ENCODE peak calls at places on chromosomes 2 and 18, in ten cellular contexts. One of them, this sample, is unnamed.

GRCh38 chr2:69770193-69770702 is 28.3 kb downstream of the ANXA4 start:
- DNase-seq in H4: peak; percentile 91
- DNase-seq in Calu3: peak; percentile 63
- DNase-seq in NCI-H1092 treated with DMSO at 0.1 percent for 48 hours: no peak
- DNase-seq in astrocyte of the spinal cord: peak; percentile 85
- DNase-seq in WTC11: no peak
- DNase-seq in stimulated activated naive CD8-positive, alpha-beta T cell treated with anti-CD3 and anti-CD28 coated beads, Interleukin-15, Interleukin-2, amounts not matched to agents 100 U/mL and 50 U/mL, for 24 hours: peak; percentile 33
- DNase-seq in NB4: peak; percentile 75
- DNase-seq in stimulated activated CD4-positive, alpha-beta T cell treated with anti-CD3 and anti-CD28 coated beads, Interleukin-4, amount 100 ng/mL, for 24 hours: peak; percentile 23
- DNase-seq in non-pigmented ciliary epithelial cell: no peak
- DNase-seq in this sample: no peak

GRCh38 chr2:229206548-229206947 is 64.5 kb downstream of the PID1 start:
- DNase-seq in H4: no peak
- DNase-seq in Calu3: no peak
- DNase-seq in NCI-H1092 treated with DMSO at 0.1 percent for 48 hours: peak; percentile 10
- DNase-seq in astrocyte of the spinal cord: no peak
- DNase-seq in WTC11: no peak
- DNase-seq in stimulated activated naive CD8-positive, alpha-beta T cell treated with anti-CD3 and anti-CD28 coated beads, Interleukin-15, Interleukin-2, amounts not matched to agents 100 U/mL and 50 U/mL, for 24 hours: no peak
- DNase-seq in NB4: no peak
- DNase-seq in stimulated activated CD4-positive, alpha-beta T cell treated with anti-CD3 and anti-CD28 coated beads, Interleukin-4, amount 100 ng/mL, for 24 hours: no peak
- DNase-seq in non-pigmented ciliary epithelial cell: no peak
- DNase-seq in this sample: no peak

GRCh38 chr2:44932564-44933392 is 8.7 kb upstream of the SIX3 start:
- DNase-seq in H4: no peak
- DNase-seq in Calu3: no peak
- DNase-seq in NCI-H1092 treated with DMSO at 0.1 percent for 48 hours: no peak
- DNase-seq in astrocyte of the spinal cord: no peak
- DNase-seq in WTC11: peak; percentile 54
- DNase-seq in stimulated activated naive CD8-positive, alpha-beta T cell treated with anti-CD3 and anti-CD28 coated beads, Interleukin-15, Interleukin-2, amounts not matched to agents 100 U/mL and 50 U/mL, for 24 hours: no peak
- DNase-seq in NB4: no peak
- DNase-seq in stimulated activated CD4-positive, alpha-beta T cell treated with anti-CD3 and anti-CD28 coated beads, Interleukin-4, amount 100 ng/mL, for 24 hours: no peak
- DNase-seq in non-pigmented ciliary epithelial cell: no peak
- DNase-seq in this sample: peak; percentile 84

GRCh38 chr2:46167406-46167805 is 129.8 kb upstream of the EPAS1 start:
- DNase-seq in H4: no peak
- DNase-seq in Calu3: no peak
- DNase-seq in NCI-H1092 treated with DMSO at 0.1 percent for 48 hours: no peak
- DNase-seq in astrocyte of the spinal cord: no peak
- DNase-seq in WTC11: no peak
- DNase-seq in stimulated activated naive CD8-positive, alpha-beta T cell treated with anti-CD3 and anti-CD28 coated beads, Interleukin-15, Interleukin-2, amounts not matched to agents 100 U/mL and 50 U/mL, for 24 hours: no peak
- DNase-seq in NB4: no peak
- DNase-seq in stimulated activated CD4-positive, alpha-beta T cell treated with anti-CD3 and anti-CD28 coated beads, Interleukin-4, amount 100 ng/mL, for 24 hours: no peak
- DNase-seq in non-pigmented ciliary epithelial cell: no peak
- DNase-seq in this sample: no peak

GRCh38 chr2:238942941-238943715 is 95.2 kb downstream of the TWIST2 start:
- DNase-seq in H4: no peak
- DNase-seq in Calu3: no peak
- DNase-seq in NCI-H1092 treated with DMSO at 0.1 percent for 48 hours: no peak
- DNase-seq in astrocyte of the spinal cord: peak; percentile 31
- DNase-seq in WTC11: no peak
- DNase-seq in stimulated activated naive CD8-positive, alpha-beta T cell treated with anti-CD3 and anti-CD28 coated beads, Interleukin-15, Interleukin-2, amounts not matched to agents 100 U/mL and 50 U/mL, for 24 hours: no peak
- DNase-seq in NB4: no peak
- DNase-seq in stimulated activated CD4-positive, alpha-beta T cell treated with anti-CD3 and anti-CD28 coated beads, Interleukin-4, amount 100 ng/mL, for 24 hours: no peak
- DNase-seq in non-pigmented ciliary epithelial cell: no peak
- DNase-seq in this sample: no peak

GRCh38 chr2:54347622-54348021 is 91.6 kb upstream of the TSPYL6 start:
- DNase-seq in H4: no peak
- DNase-seq in Calu3: no peak
- DNase-seq in NCI-H1092 treated with DMSO at 0.1 percent for 48 hours: no peak
- DNase-seq in astrocyte of the spinal cord: no peak
- DNase-seq in WTC11: peak; percentile 18
- DNase-seq in stimulated activated naive CD8-positive, alpha-beta T cell treated with anti-CD3 and anti-CD28 coated beads, Interleukin-15, Interleukin-2, amounts not matched to agents 100 U/mL and 50 U/mL, for 24 hours: no peak
- DNase-seq in NB4: no peak
- DNase-seq in stimulated activated CD4-positive, alpha-beta T cell treated with anti-CD3 and anti-CD28 coated beads, Interleukin-4, amount 100 ng/mL, for 24 hours: no peak
- DNase-seq in non-pigmented ciliary epithelial cell: no peak
- DNase-seq in this sample: no peak

GRCh38 chr2:144331652-144332355 is 188.1 kb downstream of the ZEB2 start:
- DNase-seq in H4: peak; percentile 58
- DNase-seq in Calu3: no peak
- DNase-seq in NCI-H1092 treated with DMSO at 0.1 percent for 48 hours: peak; percentile 61
- DNase-seq in astrocyte of the spinal cord: no peak
- DNase-seq in WTC11: peak; percentile 51
- DNase-seq in stimulated activated naive CD8-positive, alpha-beta T cell treated with anti-CD3 and anti-CD28 coated beads, Interleukin-15, Interleukin-2, amounts not matched to agents 100 U/mL and 50 U/mL, for 24 hours: no peak
- DNase-seq in NB4: no peak
- DNase-seq in stimulated activated CD4-positive, alpha-beta T cell treated with anti-CD3 and anti-CD28 coated beads, Interleukin-4, amount 100 ng/mL, for 24 hours: no peak
- DNase-seq in non-pigmented ciliary epithelial cell: no peak
- DNase-seq in this sample: no peak

GRCh38 chr18:76524900-76525698 is 30.1 kb upstream of the ZNF516 start:
- DNase-seq in H4: peak; percentile 61
- DNase-seq in Calu3: peak; percentile 53
- DNase-seq in NCI-H1092 treated with DMSO at 0.1 percent for 48 hours: peak; percentile 100
- DNase-seq in astrocyte of the spinal cord: peak; percentile 82
- DNase-seq in WTC11: no peak
- DNase-seq in stimulated activated naive CD8-positive, alpha-beta T cell treated with anti-CD3 and anti-CD28 coated beads, Interleukin-15, Interleukin-2, amounts not matched to agents 100 U/mL and 50 U/mL, for 24 hours: no peak
- DNase-seq in NB4: no peak
- DNase-seq in stimulated activated CD4-positive, alpha-beta T cell treated with anti-CD3 and anti-CD28 coated beads, Interleukin-4, amount 100 ng/mL, for 24 hours: no peak
- DNase-seq in non-pigmented ciliary epithelial cell: no peak
- DNase-seq in this sample: no peak

GRCh38 chr2:205885492-205886099 is 200.4 kb downstream of the INO80D start:
- DNase-seq in H4: peak; percentile 80
- DNase-seq in Calu3: peak; percentile 91
- DNase-seq in NCI-H1092 treated with DMSO at 0.1 percent for 48 hours: no peak
- DNase-seq in astrocyte of the spinal cord: peak; percentile 72
- DNase-seq in WTC11: peak; percentile 96
- DNase-seq in stimulated activated naive CD8-positive, alpha-beta T cell treated with anti-CD3 and anti-CD28 coated beads, Interleukin-15, Interleukin-2, amounts not matched to agents 100 U/mL and 50 U/mL, for 24 hours: peak; percentile 84
- DNase-seq in NB4: peak; percentile 80
- DNase-seq in stimulated activated CD4-positive, alpha-beta T cell treated with anti-CD3 and anti-CD28 coated beads, Interleukin-4, amount 100 ng/mL, for 24 hours: peak; percentile 64
- DNase-seq in non-pigmented ciliary epithelial cell: peak; percentile 30
- DNase-seq in this sample: peak; percentile 98

GRCh38 chr2:160194351-160194750 is 5.7 kb downstream of the ITGB6 start:
- DNase-seq in H4: no peak
- DNase-seq in Calu3: no peak
- DNase-seq in NCI-H1092 treated with DMSO at 0.1 percent for 48 hours: no peak
- DNase-seq in astrocyte of the spinal cord: no peak
- DNase-seq in WTC11: no peak
- DNase-seq in stimulated activated naive CD8-positive, alpha-beta T cell treated with anti-CD3 and anti-CD28 coated beads, Interleukin-15, Interleukin-2, amounts not matched to agents 100 U/mL and 50 U/mL, for 24 hours: no peak
- DNase-seq in NB4: no peak
- DNase-seq in stimulated activated CD4-positive, alpha-beta T cell treated with anti-CD3 and anti-CD28 coated beads, Interleukin-4, amount 100 ng/mL, for 24 hours: no peak
- DNase-seq in non-pigmented ciliary epithelial cell: no peak
- DNase-seq in this sample: no peak

GRCh38 chr2:12861344-12861942 is 144.7 kb downstream of the TRIB2 start:
- DNase-seq in H4: no peak
- DNase-seq in Calu3: no peak
- DNase-seq in NCI-H1092 treated with DMSO at 0.1 percent for 48 hours: no peak
- DNase-seq in astrocyte of the spinal cord: no peak
- DNase-seq in WTC11: no peak
- DNase-seq in stimulated activated naive CD8-positive, alpha-beta T cell treated with anti-CD3 and anti-CD28 coated beads, Interleukin-15, Interleukin-2, amounts not matched to agents 100 U/mL and 50 U/mL, for 24 hours: no peak
- DNase-seq in NB4: peak; percentile 11
- DNase-seq in stimulated activated CD4-positive, alpha-beta T cell treated with anti-CD3 and anti-CD28 coated beads, Interleukin-4, amount 100 ng/mL, for 24 hours: no peak
- DNase-seq in non-pigmented ciliary epithelial cell: peak; percentile 37
- DNase-seq in this sample: no peak

GRCh38 chr2:1727796-1728474 is 16.4 kb downstream of the PXDN start:
- DNase-seq in H4: no peak
- DNase-seq in Calu3: no peak
- DNase-seq in NCI-H1092 treated with DMSO at 0.1 percent for 48 hours: peak; percentile 12
- DNase-seq in astrocyte of the spinal cord: no peak
- DNase-seq in WTC11: no peak
- DNase-seq in stimulated activated naive CD8-positive, alpha-beta T cell treated with anti-CD3 and anti-CD28 coated beads, Interleukin-15, Interleukin-2, amounts not matched to agents 100 U/mL and 50 U/mL, for 24 hours: no peak
- DNase-seq in NB4: no peak
- DNase-seq in stimulated activated CD4-positive, alpha-beta T cell treated with anti-CD3 and anti-CD28 coated beads, Interleukin-4, amount 100 ng/mL, for 24 hours: no peak
- DNase-seq in non-pigmented ciliary epithelial cell: no peak
- DNase-seq in this sample: peak; percentile 43

GRCh38 chr2:47541848-47542450 is 139.0 kb downstream of the MSH2 start:
- DNase-seq in H4: peak; percentile 60
- DNase-seq in Calu3: no peak
- DNase-seq in NCI-H1092 treated with DMSO at 0.1 percent for 48 hours: no peak
- DNase-seq in astrocyte of the spinal cord: peak; percentile 22
- DNase-seq in WTC11: no peak
- DNase-seq in stimulated activated naive CD8-positive, alpha-beta T cell treated with anti-CD3 and anti-CD28 coated beads, Interleukin-15, Interleukin-2, amounts not matched to agents 100 U/mL and 50 U/mL, for 24 hours: no peak
- DNase-seq in NB4: no peak
- DNase-seq in stimulated activated CD4-positive, alpha-beta T cell treated with anti-CD3 and anti-CD28 coated beads, Interleukin-4, amount 100 ng/mL, for 24 hours: no peak
- DNase-seq in non-pigmented ciliary epithelial cell: no peak
- DNase-seq in this sample: no peak

GRCh38 chr2:167929461-167929860 is 317.9 kb downstream of the STK39 start:
- DNase-seq in H4: no peak
- DNase-seq in Calu3: no peak
- DNase-seq in NCI-H1092 treated with DMSO at 0.1 percent for 48 hours: no peak
- DNase-seq in astrocyte of the spinal cord: no peak
- DNase-seq in WTC11: no peak
- DNase-seq in stimulated activated naive CD8-positive, alpha-beta T cell treated with anti-CD3 and anti-CD28 coated beads, Interleukin-15, Interleukin-2, amounts not matched to agents 100 U/mL and 50 U/mL, for 24 hours: no peak
- DNase-seq in NB4: no peak
- DNase-seq in stimulated activated CD4-positive, alpha-beta T cell treated with anti-CD3 and anti-CD28 coated beads, Interleukin-4, amount 100 ng/mL, for 24 hours: no peak
- DNase-seq in non-pigmented ciliary epithelial cell: no peak
- DNase-seq in this sample: no peak

GRCh38 chr2:77101796-77102452 is 420.3 kb downstream of the LRRTM4 start:
- DNase-seq in H4: no peak
- DNase-seq in Calu3: no peak
- DNase-seq in NCI-H1092 treated with DMSO at 0.1 percent for 48 hours: no peak
- DNase-seq in astrocyte of the spinal cord: no peak
- DNase-seq in WTC11: no peak
- DNase-seq in stimulated activated naive CD8-positive, alpha-beta T cell treated with anti-CD3 and anti-CD28 coated beads, Interleukin-15, Interleukin-2, amounts not matched to agents 100 U/mL and 50 U/mL, for 24 hours: no peak
- DNase-seq in NB4: no peak
- DNase-seq in stimulated activated CD4-positive, alpha-beta T cell treated with anti-CD3 and anti-CD28 coated beads, Interleukin-4, amount 100 ng/mL, for 24 hours: no peak
- DNase-seq in non-pigmented ciliary epithelial cell: no peak
- DNase-seq in this sample: no peak

GRCh38 chr2:182852090-182852489 is 14.3 kb downstream of the FRZB start:
- DNase-seq in H4: peak; percentile 10
- DNase-seq in Calu3: peak; percentile 8
- DNase-seq in NCI-H1092 treated with DMSO at 0.1 percent for 48 hours: no peak
- DNase-seq in astrocyte of the spinal cord: no peak
- DNase-seq in WTC11: no peak
- DNase-seq in stimulated activated naive CD8-positive, alpha-beta T cell treated with anti-CD3 and anti-CD28 coated beads, Interleukin-15, Interleukin-2, amounts not matched to agents 100 U/mL and 50 U/mL, for 24 hours: no peak
- DNase-seq in NB4: no peak
- DNase-seq in stimulated activated CD4-positive, alpha-beta T cell treated with anti-CD3 and anti-CD28 coated beads, Interleukin-4, amount 100 ng/mL, for 24 hours: no peak
- DNase-seq in non-pigmented ciliary epithelial cell: no peak
- DNase-seq in this sample: no peak

GRCh38 chr2:218017211-218018053 is 14.6 kb upstream of the TNS1 start:
- DNase-seq in H4: no peak
- DNase-seq in Calu3: no peak
- DNase-seq in NCI-H1092 treated with DMSO at 0.1 percent for 48 hours: no peak
- DNase-seq in astrocyte of the spinal cord: no peak
- DNase-seq in WTC11: no peak
- DNase-seq in stimulated activated naive CD8-positive, alpha-beta T cell treated with anti-CD3 and anti-CD28 coated beads, Interleukin-15, Interleukin-2, amounts not matched to agents 100 U/mL and 50 U/mL, for 24 hours: no peak
- DNase-seq in NB4: peak; percentile 63
- DNase-seq in stimulated activated CD4-positive, alpha-beta T cell treated with anti-CD3 and anti-CD28 coated beads, Interleukin-4, amount 100 ng/mL, for 24 hours: no peak
- DNase-seq in non-pigmented ciliary epithelial cell: no peak
- DNase-seq in this sample: no peak

GRCh38 chr2:35503738-35504160 is 851.8 kb upstream of the CRIM1 start:
- DNase-seq in H4: no peak
- DNase-seq in Calu3: no peak
- DNase-seq in NCI-H1092 treated with DMSO at 0.1 percent for 48 hours: no peak
- DNase-seq in astrocyte of the spinal cord: peak; percentile 6
- DNase-seq in WTC11: no peak
- DNase-seq in stimulated activated naive CD8-positive, alpha-beta T cell treated with anti-CD3 and anti-CD28 coated beads, Interleukin-15, Interleukin-2, amounts not matched to agents 100 U/mL and 50 U/mL, for 24 hours: no peak
- DNase-seq in NB4: no peak
- DNase-seq in stimulated activated CD4-positive, alpha-beta T cell treated with anti-CD3 and anti-CD28 coated beads, Interleukin-4, amount 100 ng/mL, for 24 hours: no peak
- DNase-seq in non-pigmented ciliary epithelial cell: no peak
- DNase-seq in this sample: no peak

GRCh38 chr18:76684265-76684664 is 138.1 kb upstream of the ZNF236 start:
- DNase-seq in H4: no peak
- DNase-seq in Calu3: no peak
- DNase-seq in NCI-H1092 treated with DMSO at 0.1 percent for 48 hours: no peak
- DNase-seq in astrocyte of the spinal cord: no peak
- DNase-seq in WTC11: no peak
- DNase-seq in stimulated activated naive CD8-positive, alpha-beta T cell treated with anti-CD3 and anti-CD28 coated beads, Interleukin-15, Interleukin-2, amounts not matched to agents 100 U/mL and 50 U/mL, for 24 hours: no peak
- DNase-seq in NB4: no peak
- DNase-seq in stimulated activated CD4-positive, alpha-beta T cell treated with anti-CD3 and anti-CD28 coated beads, Interleukin-4, amount 100 ng/mL, for 24 hours: no peak
- DNase-seq in non-pigmented ciliary epithelial cell: no peak
- DNase-seq in this sample: no peak

GRCh38 chr18:3508576-3509559 is 58.9 kb downstream of the TGIF1 start:
- DNase-seq in H4: peak; percentile 36
- DNase-seq in Calu3: no peak
- DNase-seq in NCI-H1092 treated with DMSO at 0.1 percent for 48 hours: peak; percentile 19
- DNase-seq in astrocyte of the spinal cord: no peak
- DNase-seq in WTC11: peak; percentile 23
- DNase-seq in stimulated activated naive CD8-positive, alpha-beta T cell treated with anti-CD3 and anti-CD28 coated beads, Interleukin-15, Interleukin-2, amounts not matched to agents 100 U/mL and 50 U/mL, for 24 hours: no peak
- DNase-seq in NB4: peak; percentile 70
- DNase-seq in stimulated activated CD4-positive, alpha-beta T cell treated with anti-CD3 and anti-CD28 coated beads, Interleukin-4, amount 100 ng/mL, for 24 hours: no peak
- DNase-seq in non-pigmented ciliary epithelial cell: no peak
- DNase-seq in this sample: peak; percentile 73

This sample was measured in endodermal cell.